ENCODE peak calls at places on chromosomes 2 and 18, in four cellular contexts. D is ovary, X is pancreas, Q is fibroblast of the aortic adventitia. O is an unnamed sample.

GRCh38 chr18:79197531-79197930 is 128.3 kb downstream of the ATP9B start:
- DNase-seq in D (no peak), X (no peak), Q (no peak), O (no peak)

GRCh38 chr2:108833219-108833618 is 46.6 kb downstream of the CCDC138 start:
- DNase-seq in D (no peak), X (no peak), Q (peak), O (no peak)

GRCh38 chr2:43343573-43344304 is 117.3 kb upstream of the ZFP36L2 start:
- DNase-seq in D (peak), X (peak), Q (peak), O (peak)

GRCh38 chr2:98472132-98472650 is 27.5 kb downstream of the INPP4A start:
- DNase-seq in D (no peak), X (no peak), Q (no peak), O (no peak)

GRCh38 chr2:27378809-27379290 is 1.7 kb downstream of the ZNF513 start:
- DNase-seq in D (no peak), X (no peak), Q (no peak), O (no peak)

GRCh38 chr18:68262697-68263293 is 452.1 kb downstream of the TMX3 start:
- DNase-seq in D (no peak), X (no peak), Q (peak), O (peak)

GRCh38 chr2:71806432-71806831 is 341.2 kb downstream of the CYP26B1 start:
- DNase-seq in D (no peak), X (no peak), Q (no peak), O (no peak)

GRCh38 chr2:127320586-127321275 is 26.8 kb upstream of the ERCC3 start:
- DNase-seq in D (no peak), X (no peak), Q (no peak), O (no peak)

GRCh38 chr18:60295776-60296175 is 76.8 kb downstream of the MC4R start:
- DNase-seq in D (no peak), X (no peak), Q (no peak), O (no peak)

GRCh38 chr2:240452471-240453256 is 17.2 kb downstream of the GPC1 start:
- DNase-seq in D (peak), X (peak), Q (peak), O (peak)

GRCh38 chr18:52422985-52423601 is 83.1 kb downstream of the DCC start:
- DNase-seq in D (no peak), X (no peak), Q (no peak), O (no peak)

GRCh38 chr2:11754705-11755026 is 8.2 kb downstream of the LPIN1 start:
- DNase-seq in D (no peak), X (no peak), Q (no peak), O (no peak)

GRCh38 chr2:11757101-11757500 is 10.7 kb downstream of the LPIN1 start:
- DNase-seq in D (no peak), X (no peak), Q (no peak), O (no peak)

GRCh38 chr2:11753452-11753885 is 7.0 kb downstream of the LPIN1 start:
- DNase-seq in D (no peak), X (peak), Q (no peak), O (no peak)

GRCh38 chr2:11752906-11753305 is 6.5 kb downstream of the LPIN1 start:
- DNase-seq in D (no peak), X (no peak), Q (no peak), O (no peak)

DNA sequence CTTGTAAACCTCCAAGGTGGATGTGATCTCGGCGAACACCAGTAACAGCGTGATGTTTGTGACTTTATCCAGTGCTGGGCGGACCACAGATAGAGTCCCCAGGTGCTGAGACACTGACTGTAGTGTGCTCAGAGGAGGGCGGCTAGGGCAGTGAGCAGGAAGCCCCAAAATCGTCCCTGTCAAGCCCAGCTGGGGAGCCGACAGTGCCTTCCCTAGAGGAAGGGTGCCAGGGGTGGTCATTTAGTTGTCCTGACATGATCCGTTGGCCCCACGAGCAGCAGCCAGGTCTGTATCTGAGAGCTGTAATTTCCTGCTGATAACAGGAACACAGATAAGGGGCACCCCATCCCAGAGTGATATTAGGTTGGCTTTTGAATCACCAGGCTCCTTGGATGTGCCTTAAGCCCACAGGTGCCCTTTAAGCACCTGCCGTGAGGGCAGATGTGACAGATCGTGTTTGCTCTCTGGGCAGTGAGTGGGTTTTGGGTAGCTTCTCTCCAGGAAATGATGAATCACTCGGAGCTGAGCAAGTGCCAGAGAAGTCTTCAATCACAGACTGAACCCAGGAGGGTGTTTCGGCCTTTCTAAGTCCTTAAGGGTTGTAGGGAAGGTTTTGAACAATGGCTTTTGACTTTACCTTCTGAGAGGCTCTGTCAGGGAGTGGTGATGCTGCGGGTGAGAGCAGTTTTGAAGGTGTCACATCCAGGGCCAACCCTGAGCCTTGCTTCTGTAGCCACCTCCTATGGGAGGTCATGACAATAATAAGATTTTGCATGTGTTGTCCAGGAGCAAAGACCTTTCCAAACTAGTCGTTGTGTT is 7.7 kb downstream of the LPIN1 start:
- DNase-seq in D (no peak), X (no peak), Q (peak), O (peak)
- H3K4me3 ChIP-seq in D (no peak), X (no peak), Q (no peak), O (no peak)

GRCh38 chr2:131105156-131105949 is at the start of gene PLEKHB2:
- DNase-seq in D (peak), X (peak), Q (peak), O (peak)
- TF ChIP-seq CTCF in D (peak), X (no peak), Q (peak), O (no peak)

GRCh38 chr2:30238143-30238800 is 6.9 kb downstream of the LBH start:
- DNase-seq in D (no peak), X (no peak), Q (no peak), O (no peak)
- H3K4me3 ChIP-seq in D (no peak), X (no peak), Q (no peak), O (no peak)

DNA sequence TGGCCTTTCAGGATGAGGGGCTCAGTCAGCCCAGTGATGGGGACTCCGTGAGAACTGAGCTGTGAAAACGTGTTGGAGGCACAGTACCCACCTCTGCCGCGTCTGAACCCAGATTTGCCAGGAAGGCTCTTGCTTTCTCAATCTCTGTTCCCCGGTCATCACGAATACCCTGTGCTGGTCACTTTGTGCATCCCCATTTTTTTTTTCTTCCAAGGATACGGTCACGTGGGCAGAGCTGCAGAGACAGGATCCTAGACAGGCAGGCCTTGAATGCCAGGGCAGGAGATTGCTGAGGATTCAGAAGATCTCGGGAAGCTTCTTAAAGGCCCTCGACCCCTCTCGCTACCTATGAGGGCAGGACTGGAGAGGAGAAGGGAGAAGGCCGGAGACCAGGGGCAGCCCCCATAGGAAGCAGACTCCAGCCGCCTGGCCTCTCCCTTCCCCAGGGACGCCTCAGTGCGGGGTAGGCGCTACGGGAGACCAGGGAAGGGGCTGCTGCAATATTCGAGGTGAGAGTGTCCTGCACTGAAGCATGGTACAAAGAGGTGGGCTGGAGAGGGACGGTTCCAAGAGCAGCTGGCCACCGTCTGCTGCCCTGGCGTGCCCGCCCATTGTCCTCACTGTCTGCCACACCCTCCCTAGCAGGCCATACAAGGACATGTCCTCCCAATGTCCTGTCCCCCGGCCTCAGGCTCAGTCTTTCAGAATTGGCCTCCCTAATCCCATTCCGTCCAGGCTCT is 29.0 kb upstream of the TAF1B start:
- DNase-seq in D (no peak), X (peak), Q (no peak), O (no peak)
- TF ChIP-seq CTCF in D (no peak), X (no peak), Q (no peak), O (no peak)

GRCh38 chr2:144453486-144454158 is 66.3 kb downstream of the ZEB2 start:
- DNase-seq in D (no peak), X (no peak), Q (peak), O (peak)

GRCh38 chr2:144451443-144451842 is 68.5 kb downstream of the ZEB2 start:
- DNase-seq in D (no peak), X (no peak), Q (no peak), O (no peak)

GRCh38 chr2:144452169-144453038 is 67.5 kb downstream of the ZEB2 start:
- DNase-seq in D (no peak), X (no peak), Q (peak), O (no peak)

GRCh38 chr2:144454466-144455287 is 65.2 kb downstream of the ZEB2 start:
- DNase-seq in D (no peak), X (no peak), Q (peak), O (peak)

GRCh38 chr2:144453039-144453336 is 66.9 kb downstream of the ZEB2 start:
- DNase-seq in D (no peak), X (no peak), Q (peak), O (no peak)
- H3K4me3 ChIP-seq in D (no peak), X (no peak), Q (peak), O (no peak)

GRCh38 chr2:230953843-230954242 is 28.8 kb upstream of the GPR55 start:
- DNase-seq in D (no peak), X (no peak), Q (no peak), O (no peak)

GRCh38 chr2:230950833-230951339 is 25.8 kb upstream of the GPR55 start:
- DNase-seq in D (no peak), X (no peak), Q (no peak), O (no peak)

GRCh38 chr2:230949966-230950832 is 25.2 kb upstream of the GPR55 start:
- DNase-seq in D (no peak), X (no peak), Q (no peak), O (no peak)

GRCh38 chr2:230951396-230951795 is 26.4 kb upstream of the GPR55 start:
- DNase-seq in D (no peak), X (no peak), Q (no peak), O (no peak)

GRCh38 chr2:230952226-230952956 is 27.3 kb upstream of the GPR55 start:
- DNase-seq in D (no peak), X (no peak), Q (no peak), O (no peak)
- TF ChIP-seq CTCF in D (no peak), X (no peak), Q (no peak), O (no peak)

GRCh38 chr2:64640153-64641044 is 13.3 kb downstream of the SERTAD2 start:
- DNase-seq in D (no peak), X (no peak), Q (no peak), O (no peak)
- H3K4me3 ChIP-seq in D (no peak), X (no peak), Q (no peak), O (no peak)

O was measured in fibroblast of mammary gland.